ENCODE peak calls at places on chromosomes 12 and 14, in ten cellular contexts. C, L, B, Y, M, G, K, E, T and O are unnamed samples.

GRCh38 chr12:22310712-22311111 is 23.8 kb downstream of the ST8SIA1 start:
- DNase-seq in Y (no peak), K (no peak), T (no peak), L (no peak), G (no peak), M (no peak), B (no peak), C (no peak), E (no peak), O (no peak)

GRCh38 chr14:75578786-75579781 is 664 bp downstream of the FLVCR2 start:
- DNase-seq in G (peak), Y (no peak), K (peak), E (peak), T (no peak), L (peak), C (no peak), B (no peak), M (no peak), O (peak)

GRCh38 chr12:123532021-123532420 is 1.5 kb downstream of the RILPL1 start:
- DNase-seq in E (no peak), B (no peak), Y (no peak), K (no peak), L (peak), G (peak), T (no peak), C (no peak), M (peak), O (no peak)

GRCh38 chr12:125193798-125194562 is 128.7 kb downstream of the AACS start:
- DNase-seq in G (no peak), T (no peak), C (no peak), E (no peak), L (no peak), K (no peak), B (no peak), M (peak), Y (no peak), O (no peak)

GRCh38 chr12:16424531-16424930 is 77.1 kb downstream of the MGST1 start:
- DNase-seq in K (no peak), B (no peak), T (no peak), M (no peak), E (no peak), G (no peak), Y (no peak), C (no peak), L (no peak), O (no peak)

GRCh38 chr12:132269266-132269968 is 60.0 kb downstream of the GALNT9 start:
- DNase-seq in M (no peak), T (no peak), K (no peak), E (no peak), Y (no peak), B (no peak), C (no peak), G (no peak), L (no peak), O (no peak)

GRCh38 chr14:101444116-101444515 is 117.2 kb upstream of the DIO3 start:
- DNase-seq in B (no peak), Y (no peak), E (no peak), K (no peak), C (no peak), M (peak), L (no peak), G (no peak), T (no peak), O (no peak)

GRCh38 chr14:104882325-104882973 is 17.4 kb downstream of the CEP170B start:
- DNase-seq in B (no peak), L (no peak), C (no peak), M (peak), T (peak), Y (peak), G (peak), E (peak), K (peak), O (peak)

GRCh38 chr12:96034631-96035282 is 630 bp downstream of the LTA4H start:
- DNase-seq in K (no peak), B (peak), L (peak), M (peak), C (peak), T (no peak), G (peak), Y (no peak), E (no peak), O (no peak)

GRCh38 chr14:69880051-69880487 is 853 bp downstream of the SMOC1 start:
- DNase-seq in K (no peak), M (peak), B (no peak), C (peak), T (no peak), E (no peak), L (no peak), G (no peak), Y (no peak), O (no peak)

GRCh38 chr14:30194769-30195168 is 267.1 kb upstream of the PRKD1 start:
- DNase-seq in Y (no peak), B (no peak), E (no peak), K (no peak), C (no peak), L (no peak), G (no peak), T (no peak), M (no peak), O (no peak)

GRCh38 chr14:100621806-100622205 is 34.6 kb upstream of the BEGAIN start:
- DNase-seq in T (peak), E (peak), L (no peak), G (peak), Y (no peak), K (no peak), B (no peak), M (peak), C (no peak), O (no peak)

GRCh38 chr12:108360487-108360886 is 21.4 kb upstream of the CMKLR1 start:
- DNase-seq in C (no peak), L (no peak), G (no peak), T (no peak), K (no peak), B (no peak), E (no peak), M (peak), Y (no peak), O (no peak)

GRCh38 chr14:69882086-69882864 is 3.1 kb downstream of the SMOC1 start:
- DNase-seq in B (no peak), Y (no peak), C (no peak), L (no peak), E (no peak), G (no peak), T (no peak), K (no peak), M (no peak), O (no peak)

GRCh38 chr12:131850856-131851559 is 22.8 kb downstream of the MMP17 start:
- DNase-seq in L (no peak), Y (no peak), G (no peak), K (peak), T (no peak), B (no peak), E (no peak), M (peak), C (no peak), O (no peak)

GRCh38 chr14:44529026-44529425 is 21.9 kb upstream of the FSCB start:
- DNase-seq in L (no peak), K (no peak), C (no peak), Y (no peak), M (no peak), G (no peak), E (no peak), T (no peak), B (no peak), O (no peak)

GRCh38 chr12:30457621-30458289 is 237.9 kb downstream of the IPO8 start:
- DNase-seq in K (no peak), B (no peak), E (no peak), C (peak), Y (no peak), L (no peak), M (no peak), T (peak), G (no peak), O (peak)

GRCh38 chr12:53575502-53576264 is 50.5 kb downstream of the ATF7 start:
- DNase-seq in Y (no peak), L (no peak), T (no peak), G (peak), B (no peak), C (no peak), E (no peak), M (no peak), K (peak), O (no peak)

GRCh38 chr12:122862110-122862634 is 26.9 kb downstream of the HIP1R start:
- DNase-seq in K (no peak), Y (no peak), T (no peak), L (no peak), E (peak), G (no peak), B (no peak), M (peak), C (no peak), O (no peak)

GRCh38 chr14:90610641-90611040 is 205.6 kb downstream of the TTC7B start:
- DNase-seq in T (no peak), M (no peak), G (no peak), L (no peak), Y (no peak), E (no peak), C (no peak), B (no peak), K (no peak), O (no peak)

GRCh38 chr14:104723651-104724406 is at the start of gene ADSS1:
- DNase-seq in K (peak), L (peak), C (peak), G (peak), B (peak), T (no peak), M (peak), E (peak), Y (peak), O (no peak)

GRCh38 chr12:38785376-38785775 is 120.0 kb downstream of the CPNE8 start:
- DNase-seq in E (no peak), G (no peak), K (no peak), T (no peak), L (no peak), C (no peak), B (no peak), M (no peak), Y (no peak), O (no peak)

GRCh38 chr12:64147860-64148259 is 74.2 kb downstream of the KICS2 start:
- DNase-seq in L (no peak), G (no peak), Y (no peak), E (no peak), C (no peak), M (no peak), B (no peak), T (no peak), K (no peak), O (no peak)

GRCh38 chr12:124599074-124599999 is 31.9 kb upstream of the NCOR2 start:
- DNase-seq in T (no peak), Y (no peak), G (no peak), E (no peak), C (no peak), L (no peak), B (no peak), K (no peak), M (no peak), O (no peak)

GRCh38 chr14:63454436-63454835 is 88.7 kb downstream of the PPP2R5E start:
- DNase-seq in G (no peak), K (no peak), M (no peak), B (no peak), L (no peak), Y (no peak), E (no peak), C (no peak), T (no peak), O (no peak)

GRCh38 chr14:31926123-31926522 is 151.0 kb upstream of the ARHGAP5 start:
- DNase-seq in T (peak), C (peak), E (no peak), G (peak), M (no peak), B (no peak), L (no peak), Y (no peak), K (no peak), O (no peak)

GRCh38 chr14:100585448-100586152 is 1.6 kb downstream of the BEGAIN start:
- DNase-seq in T (no peak), C (no peak), M (peak), L (no peak), B (no peak), G (no peak), Y (peak), K (no peak), E (peak), O (no peak)

GRCh38 chr14:22561661-22562579 is 27.1 kb downstream of the DAD1 start:
- DNase-seq in L (no peak), C (no peak), B (no peak), K (no peak), M (no peak), G (peak), Y (no peak), E (no peak), T (no peak), O (no peak)

GRCh38 chr12:9750276-9751203 is 10.2 kb downstream of the CD69 start:
- DNase-seq in T (peak), Y (no peak), M (peak), G (peak), E (no peak), K (peak), L (peak), C (peak), B (peak), O (no peak)

GRCh38 chr14:21924479-21924878 is 250.9 kb upstream of the OR4E1 start:
- DNase-seq in T (no peak), C (peak), B (no peak), L (no peak), E (no peak), M (peak), Y (no peak), G (peak), K (no peak), O (no peak)

GRCh38 chr14:73325630-73326299 is 88.5 kb downstream of the PAPLN start:
- DNase-seq in Y (no peak), L (no peak), G (no peak), K (no peak), B (no peak), M (peak), T (no peak), C (no peak), E (no peak), O (no peak)

GRCh38 chr12:57622293-57623245 is 10.4 kb downstream of the B4GALNT1 start:
- DNase-seq in T (no peak), K (no peak), C (no peak), B (no peak), L (no peak), G (no peak), E (no peak), M (no peak), Y (no peak), O (no peak)

GRCh38 chr12:48002179-48002601 is 2.1 kb downstream of the COL2A1 start:
- DNase-seq in G (no peak), E (no peak), M (peak), Y (no peak), L (no peak), T (no peak), K (no peak), C (peak), B (no peak), O (no peak)

GRCh38 chr12:87253157-87253556 is 776.0 kb downstream of the C12orf50 start:
- DNase-seq in K (no peak), Y (no peak), C (no peak), L (no peak), G (no peak), B (no peak), T (no peak), M (no peak), E (no peak), O (no peak)

DNA sequence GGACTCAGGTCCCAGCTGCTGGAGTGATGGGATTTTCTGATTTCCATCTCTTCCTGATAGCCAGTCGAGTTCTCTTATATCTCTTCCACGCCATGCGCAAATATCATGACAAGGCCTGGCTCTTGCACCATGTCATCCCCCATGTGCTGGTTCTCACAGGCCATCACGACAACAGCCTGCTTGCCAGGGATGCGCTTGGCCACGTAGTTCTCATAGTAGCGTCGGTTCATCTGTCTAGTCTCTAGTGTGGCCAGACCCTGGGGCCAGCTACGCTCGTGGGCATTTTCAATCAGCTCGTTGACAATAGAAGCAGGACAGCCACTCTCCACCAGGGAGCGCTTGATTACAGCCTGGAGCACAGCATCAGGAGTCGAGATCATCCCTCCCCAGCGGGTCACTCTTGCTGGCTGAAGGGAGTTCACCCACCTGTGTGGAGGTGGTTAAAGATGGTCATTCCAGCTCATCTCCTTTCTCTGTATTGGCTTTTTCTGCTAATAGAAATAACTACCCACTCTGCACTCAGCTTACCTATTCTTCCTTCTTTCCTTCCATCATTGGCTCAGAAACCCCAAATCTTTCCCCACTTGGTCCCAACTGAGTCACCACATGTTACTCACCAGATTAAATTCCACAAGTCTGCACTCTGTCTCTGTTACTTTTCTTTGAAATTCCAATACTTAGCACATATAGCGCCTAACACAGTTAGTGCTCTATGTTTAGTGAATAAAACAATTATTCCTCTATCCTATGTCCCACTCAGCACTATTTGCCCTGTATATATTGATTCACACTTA is 15.2 kb downstream of the RNF41 start:
- DNase-seq in Y (peak), K (peak), M (peak), T (no peak), E (no peak), G (peak), L (peak), B (peak), C (peak), O (no peak)
- TF ChIP-seq CTCF in Y (peak), K (peak), M (peak), T (peak), E (peak), G (peak), L (peak), B (peak), C (peak), O (peak)

DNA sequence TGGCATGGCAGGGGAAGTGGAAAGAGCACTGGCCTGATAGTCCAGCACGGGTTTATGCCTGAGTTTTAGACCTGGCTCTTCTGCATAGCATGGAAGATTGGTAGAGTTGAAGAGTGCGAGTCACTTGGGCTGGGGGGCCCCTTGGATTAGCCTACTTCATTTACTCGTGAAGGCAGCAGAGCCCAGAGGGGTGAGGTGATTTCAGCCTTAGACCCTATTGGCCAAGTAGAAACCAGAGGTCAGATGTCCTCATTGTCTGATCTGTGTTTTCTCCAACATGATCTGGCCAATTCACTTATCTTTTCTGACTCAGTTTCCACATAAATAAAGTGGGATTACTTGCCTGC is 1.9 kb downstream of the PLEKHG3 start:
- DNase-seq in G (no peak), L (peak), B (no peak), K (no peak), T (no peak), E (no peak), M (no peak), C (no peak), Y (no peak), O (no peak)
- H3K4me3 ChIP-seq in G (no peak), L (peak), B (peak), K (peak), T (peak), E (peak), M (peak), C (peak), Y (peak), O (peak)

GRCh38 chr14:80134321-80134720 is 77.0 kb downstream of the DIO2 start:
- DNase-seq in B (no peak), E (no peak), L (no peak), T (no peak), K (no peak), Y (no peak), C (no peak), M (no peak), G (no peak), O (no peak)

GRCh38 chr14:80136358-80136757 is 74.9 kb downstream of the DIO2 start:
- DNase-seq in M (no peak), L (no peak), B (no peak), Y (no peak), T (no peak), C (no peak), K (no peak), E (no peak), G (no peak), O (no peak)

GRCh38 chr14:80133457-80133856 is 77.8 kb downstream of the DIO2 start:
- DNase-seq in C (no peak), T (no peak), K (no peak), G (no peak), L (no peak), B (no peak), M (no peak), E (no peak), Y (no peak), O (no peak)

DNA sequence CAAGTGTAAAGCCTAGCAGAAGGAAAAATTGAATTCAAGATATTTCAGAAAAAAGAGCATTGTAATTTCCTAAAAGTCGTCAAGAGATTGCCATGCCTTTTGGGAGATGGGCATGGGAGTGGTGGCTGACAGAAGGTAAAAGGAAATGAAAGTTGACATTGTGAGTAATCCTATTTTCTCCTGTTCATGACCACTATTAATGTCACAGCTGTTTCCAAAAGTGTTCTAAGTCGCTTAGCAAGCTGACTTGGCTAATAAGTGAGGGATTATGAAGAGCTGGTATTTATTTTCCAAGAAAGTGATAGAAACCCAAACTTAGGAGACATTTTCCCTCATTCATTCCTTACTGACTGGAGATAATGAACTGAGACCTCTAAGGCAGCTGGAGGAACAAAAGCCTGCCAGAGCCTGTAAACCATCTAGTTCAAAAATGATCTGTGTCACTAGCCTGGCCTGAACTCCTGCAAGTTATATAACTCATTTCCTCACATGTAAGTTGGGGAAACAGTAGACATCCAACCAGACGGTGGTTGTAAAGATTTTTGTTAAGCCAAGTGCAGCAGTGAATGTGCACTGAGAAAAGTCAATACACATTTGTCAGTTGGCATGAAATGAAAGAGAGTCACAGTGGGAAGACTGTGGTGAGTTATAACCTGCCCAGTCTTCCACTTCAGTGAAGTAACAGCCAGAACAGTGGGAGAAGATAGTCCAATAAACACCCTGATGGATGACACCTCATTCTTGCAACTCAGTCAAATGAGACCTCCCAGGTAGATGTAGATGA is 75.8 kb downstream of the DIO2 start:
- DNase-seq in Y (no peak), B (no peak), C (no peak), K (no peak), G (no peak), L (no peak), E (no peak), T (no peak), M (no peak), O (no peak)
- TF ChIP-seq CTCF in Y (no peak), B (no peak), C (no peak), K (no peak), G (no peak), L (no peak), E (no peak), T (no peak), M (no peak), O (no peak)

DNA sequence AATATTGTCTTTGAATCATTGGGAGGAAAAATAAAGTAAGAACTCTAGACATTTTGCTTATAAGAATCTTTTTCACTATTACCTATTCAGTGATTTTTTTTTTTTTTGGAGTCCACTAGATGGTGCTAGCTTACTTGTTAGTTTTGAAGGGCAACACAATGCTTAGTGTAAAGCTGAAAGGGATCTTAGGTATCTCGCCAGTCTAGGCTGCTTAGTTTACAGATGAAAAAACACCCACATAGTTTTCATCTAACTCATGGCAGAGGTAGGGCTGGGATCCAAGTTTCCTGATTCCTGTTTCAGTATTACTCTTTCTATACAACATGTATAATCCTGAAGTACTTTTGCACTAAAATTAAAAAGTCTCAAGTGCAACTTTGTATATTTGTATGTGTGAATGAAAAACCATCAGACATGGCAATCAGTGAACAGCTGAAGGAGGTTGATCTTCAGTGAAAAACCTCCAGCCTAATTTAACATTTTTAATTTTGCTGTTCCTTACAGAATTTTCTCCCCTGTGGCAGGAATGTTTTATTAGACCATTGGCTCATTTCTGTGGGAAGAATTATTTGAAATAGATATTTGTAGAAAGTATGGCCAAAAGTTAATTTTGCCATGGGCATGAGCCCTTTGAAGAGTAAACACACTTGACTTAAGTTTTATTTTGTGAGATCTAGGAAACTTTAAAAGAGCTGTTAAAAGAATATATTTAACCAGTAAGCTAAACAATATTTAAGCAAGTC is 40.7 kb downstream of the LRRIQ1 start:
- DNase-seq in L (no peak), E (no peak), Y (no peak), G (no peak), B (peak), C (peak), T (peak), K (peak), M (peak), O (peak)
- H3K4me3 ChIP-seq in L (no peak), E (no peak), Y (no peak), G (no peak), B (no peak), C (no peak), T (no peak), K (no peak), M (no peak), O (no peak)